ENCODE peak calls at places on chromosomes 2 and 18, in ten cellular contexts. P is mesenchymal stem cell, U is endothelial cell of umbilical vein, L is IMR-90, M is GM12878, Z is K562, G is GM23338, X is fibroblast of lung, J is PC-9, V is OCI-LY7. E is an unnamed sample.

GRCh38 chr2:240355001-240355891 is 80.2 kb upstream of the GPC1 start:
- DNase-seq in X (peak), U (no peak), P (peak), L (peak), G (no peak), V (no peak), M (no peak), Z (no peak), J (no peak), E (no peak)

GRCh38 chr2:36889782-36890181 is 76.6 kb downstream of the STRN start:
- DNase-seq in V (no peak), X (peak), G (no peak), U (peak), M (no peak), P (peak), J (peak), Z (no peak), L (peak), E (no peak)

GRCh38 chr2:233822101-233822771 is 32.1 kb downstream of the HJURP start:
- DNase-seq in G (no peak), L (no peak), P (no peak), J (no peak), V (no peak), M (no peak), X (no peak), U (no peak), Z (no peak), E (no peak)

GRCh38 chr2:3446381-3446780 is 66.9 kb downstream of the TRAPPC12 start:
- DNase-seq in M (no peak), X (no peak), V (no peak), L (no peak), J (no peak), P (no peak), U (no peak), Z (no peak), G (no peak), E (no peak)

GRCh38 chr2:101617786-101618185 is 79.7 kb upstream of the MAP4K4 start:
- DNase-seq in V (no peak), G (no peak), J (no peak), X (no peak), M (no peak), L (peak), Z (no peak), P (peak), U (no peak), E (peak)

GRCh38 chr2:224442092-224442999 is 40.4 kb upstream of the FAM124B start:
- DNase-seq in J (no peak), V (no peak), G (peak), X (peak), Z (no peak), L (no peak), M (no peak), P (no peak), U (peak), E (no peak)

GRCh38 chr2:169476459-169476858 is 2.8 kb upstream of the BBS5 start:
- DNase-seq in V (no peak), Z (no peak), M (no peak), U (no peak), P (no peak), J (peak), G (no peak), L (peak), X (peak), E (no peak)

GRCh38 chr2:144137705-144138428 is 382.1 kb downstream of the ZEB2 start:
- DNase-seq in Z (no peak), P (peak), V (no peak), M (no peak), J (no peak), G (no peak), L (peak), U (no peak), X (no peak), E (no peak)

GRCh38 chr18:22872894-22873537 is 60.1 kb upstream of the RBBP8 start:
- DNase-seq in M (peak), U (no peak), Z (no peak), L (peak), G (no peak), X (peak), V (no peak), P (peak), J (no peak), E (no peak)

GRCh38 chr2:196249860-196250259 is 78.5 kb upstream of the STK17B start:
- DNase-seq in V (peak), P (peak), Z (no peak), U (no peak), X (peak), J (no peak), M (no peak), G (no peak), L (peak), E (no peak)

GRCh38 chr18:22110482-22110924 is 58.9 kb upstream of the GATA6 start:
- DNase-seq in G (peak), M (no peak), V (no peak), U (no peak), J (peak), P (no peak), L (no peak), X (no peak), Z (peak), E (no peak)

GRCh38 chr18:32072321-32072720 is 19.4 kb upstream of the RNF138 start:
- DNase-seq in M (no peak), X (no peak), Z (peak), J (no peak), V (peak), G (peak), P (no peak), L (no peak), U (peak), E (peak)

GRCh38 chr2:177478029-177478428 is 85.5 kb downstream of the AGPS start:
- DNase-seq in M (no peak), Z (peak), X (no peak), J (no peak), L (no peak), V (no peak), U (peak), G (no peak), P (no peak), E (no peak)

GRCh38 chr2:218671077-218671653 is 637 bp downstream of the RNF25 start:
- DNase-seq in U (peak), G (peak), L (peak), X (peak), Z (no peak), P (peak), M (no peak), J (peak), V (no peak), E (no peak)

GRCh38 chr18:68221116-68221724 is 493.7 kb downstream of the TMX3 start:
- DNase-seq in P (no peak), M (no peak), U (no peak), L (no peak), X (peak), Z (no peak), G (peak), V (no peak), J (no peak), E (no peak)

GRCh38 chr2:101775636-101776035 is 78.1 kb downstream of the MAP4K4 start:
- DNase-seq in M (no peak), Z (no peak), P (no peak), J (no peak), G (no peak), X (no peak), U (no peak), V (no peak), L (no peak), E (no peak)

GRCh38 chr2:72937356-72937669 is 20.0 kb downstream of the EMX1 start:
- DNase-seq in X (no peak), U (no peak), L (no peak), J (no peak), V (no peak), M (no peak), G (no peak), Z (no peak), P (no peak), E (no peak)

GRCh38 chr2:38076250-38076709 is 329 bp upstream of the CYP1B1 start:
- DNase-seq in U (peak), G (peak), P (peak), Z (no peak), M (no peak), V (no peak), L (peak), X (peak), J (peak), E (no peak)

GRCh38 chr2:192773044-192773443 is 578.3 kb upstream of the TMEFF2 start:
- DNase-seq in U (no peak), V (no peak), P (no peak), M (no peak), Z (no peak), X (no peak), G (no peak), L (no peak), J (no peak), E (no peak)

GRCh38 chr2:159773426-159773825 is 24.6 kb downstream of the CD302 start:
- DNase-seq in U (no peak), J (peak), M (no peak), G (no peak), L (peak), P (no peak), X (no peak), Z (no peak), V (no peak), E (no peak)

DNA sequence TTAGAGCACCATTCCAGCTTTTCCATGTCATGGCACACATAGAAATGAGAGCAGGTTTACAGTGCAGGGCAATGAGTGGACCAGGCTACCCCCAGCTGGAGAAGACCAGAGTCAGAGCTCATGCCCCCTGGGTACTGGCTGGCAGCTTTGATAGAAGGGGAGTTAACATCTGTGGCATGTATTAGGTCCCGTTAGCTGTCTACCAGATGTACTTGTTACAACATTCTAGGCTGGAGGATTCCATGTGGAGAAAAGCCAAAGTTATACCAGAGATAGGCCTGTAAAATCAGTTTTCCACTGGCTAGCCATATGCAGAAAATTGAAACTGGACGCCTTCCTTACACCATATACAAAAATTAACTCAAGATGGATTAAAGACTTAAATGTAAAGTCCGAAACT is 109.2 kb downstream of the CCDC85A start:
- DNase-seq in X (no peak), M (no peak), G (no peak), P (no peak), Z (no peak), L (no peak), J (no peak), U (no peak), V (no peak), E (no peak)
- H3K4me3 ChIP-seq in X (no peak), M (no peak), G (no peak), P (no peak), Z (no peak), L (no peak), J (no peak), U (no peak), V (no peak), E (no peak)

GRCh38 chr18:25353080-25353479 is 1.1 kb upstream of the ZNF521 start:
- DNase-seq in M (no peak), P (no peak), L (no peak), U (peak), Z (no peak), G (no peak), X (no peak), J (no peak), V (no peak), E (no peak)
- H3K27ac ChIP-seq in M (no peak), P (no peak), L (no peak), U (peak), Z (no peak), G (no peak), X (no peak), J (no peak), V (no peak), E (no peak)

DNA sequence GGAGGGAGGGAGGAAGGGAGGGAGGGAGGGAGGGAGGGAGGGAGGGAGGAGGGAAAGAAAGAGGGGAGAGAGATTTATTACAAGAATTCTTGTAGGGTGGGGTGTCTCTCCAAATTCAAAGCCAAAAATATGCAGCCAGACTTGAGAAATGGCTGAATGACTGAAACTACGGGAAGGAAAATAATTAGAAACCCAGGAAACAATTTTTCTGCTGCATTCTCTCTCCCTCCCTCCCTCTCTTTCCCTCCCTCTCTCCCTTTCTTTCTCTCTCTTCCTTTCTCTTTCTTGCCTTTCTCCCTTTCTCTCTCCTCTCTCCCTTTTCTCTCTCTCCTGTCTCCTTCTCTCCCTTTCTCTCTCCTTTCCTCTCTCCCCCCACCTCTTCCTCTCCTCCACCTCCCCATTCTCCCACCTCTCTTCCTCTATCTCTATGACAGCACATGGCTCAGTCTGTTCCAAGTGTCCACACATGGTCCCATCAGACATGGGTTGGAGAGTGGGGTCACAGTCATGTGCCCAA is 218.7 kb downstream of the C1D start:
- DNase-seq in U (no peak), Z (no peak), J (no peak), M (no peak), V (no peak), L (no peak), P (no peak), X (no peak), G (no peak), E (no peak)
- H2AFZ ChIP-seq in U (peak), Z (no peak), J (no peak), M (no peak), V (no peak), L (no peak), P (no peak), X (no peak), G (peak), E (no peak)

DNA sequence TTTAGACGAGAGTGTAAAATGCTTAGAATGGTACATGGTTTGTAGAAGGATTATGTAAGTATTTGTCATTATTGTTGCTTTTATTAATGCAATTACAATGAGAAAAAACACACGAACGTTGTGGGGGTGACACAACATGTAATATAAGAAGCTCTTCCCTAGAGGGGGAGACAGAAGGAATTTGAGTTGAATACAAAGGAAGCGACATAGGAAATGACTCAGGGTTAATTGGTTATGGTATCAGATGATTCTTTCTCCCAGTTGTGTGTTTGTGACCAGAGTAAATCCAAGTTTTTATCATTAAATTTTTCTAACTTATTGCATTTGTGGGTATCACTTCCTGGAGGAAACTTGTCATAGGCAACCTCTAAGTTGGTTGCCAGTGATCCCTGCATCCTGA is 625.6 kb upstream of the CDH2 start:
- DNase-seq in U (peak), V (no peak), Z (no peak), L (peak), G (no peak), P (no peak), J (no peak), X (no peak), M (no peak), E (no peak)
- H3K4me3 ChIP-seq in U (no peak), V (no peak), Z (no peak), L (no peak), G (no peak), P (no peak), J (no peak), X (no peak), M (no peak), E (no peak)

GRCh38 chr2:9974344-9974743 is 22.9 kb downstream of the GRHL1 start:
- DNase-seq in L (peak), P (no peak), G (no peak), X (peak), U (no peak), V (no peak), Z (no peak), J (no peak), M (no peak), E (no peak)

GRCh38 chr2:9973691-9974090 is 22.2 kb downstream of the GRHL1 start:
- DNase-seq in M (no peak), V (no peak), P (no peak), L (no peak), G (no peak), J (no peak), U (no peak), X (peak), Z (no peak), E (no peak)

GRCh38 chr2:9971890-9972289 is 20.4 kb downstream of the GRHL1 start:
- DNase-seq in M (no peak), V (no peak), G (no peak), J (no peak), U (no peak), P (no peak), L (no peak), Z (no peak), X (no peak), E (no peak)

GRCh38 chr2:9971105-9971818 is 19.8 kb downstream of the GRHL1 start:
- DNase-seq in Z (no peak), V (no peak), M (no peak), L (peak), J (peak), U (no peak), G (no peak), P (no peak), X (peak), E (no peak)

GRCh38 chr2:9972621-9973445 is 21.3 kb downstream of the GRHL1 start:
- DNase-seq in U (peak), P (peak), X (peak), V (no peak), G (peak), L (peak), M (no peak), Z (no peak), J (peak), E (no peak)
- H3K27ac ChIP-seq in U (no peak), P (no peak), X (no peak), V (no peak), G (no peak), L (no peak), M (no peak), Z (no peak), J (peak), E (no peak)

DNA sequence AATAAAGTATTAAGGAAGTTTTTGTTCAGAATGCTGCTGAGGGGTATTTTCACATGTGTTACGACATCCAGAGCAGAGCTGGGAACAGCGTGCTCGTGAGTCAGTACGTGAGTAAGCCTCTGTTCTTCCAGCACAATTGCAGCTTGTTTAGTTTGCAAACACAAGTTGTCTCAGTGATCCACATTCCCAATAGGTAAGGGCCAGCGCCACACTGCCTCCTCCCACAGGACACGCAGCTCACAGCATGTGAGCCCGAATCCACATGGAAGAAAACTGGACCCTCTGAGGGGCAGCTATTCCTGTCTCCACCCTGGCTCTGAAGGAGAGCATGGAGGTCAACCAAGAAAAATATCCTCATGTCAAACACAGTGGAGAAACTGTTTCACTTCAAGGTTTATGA is 173.9 kb upstream of the PID1 start:
- DNase-seq in Z (no peak), J (peak), X (peak), U (peak), P (peak), L (peak), G (peak), V (no peak), M (no peak), E (no peak)
- H2AFZ ChIP-seq in Z (no peak), J (peak), X (peak), U (peak), P (peak), L (peak), G (no peak), V (no peak), M (no peak), E (no peak)

E was measured in DND-41.